ENCODE peak calls at places on chromosome X, in nine cellular contexts. T is astrocyte, N is A673, L is colonic mucosa, W is adrenal gland, X is astrocyte of the spinal cord, B is kidney epithelial cell, H is lower lobe of right lung, U is coronary artery. S is an unnamed sample.

GRCh38 chrX:112834016-112834855 is 6.4 kb downstream of the AMOT start:
- DNase-seq in T (peak; percentile 78), N (peak; percentile 60), L (no peak), W (no peak), X (peak; percentile 75), B (no peak), H (no peak), U (no peak), S (peak; percentile 80)

GRCh38 chrX:72297953-72298730 is 7.6 kb downstream of the CITED1 start:
- DNase-seq in T (no peak), N (peak; percentile 64), L (no peak), W (no peak), X (no peak), B (no peak), H (no peak), U (no peak), S (peak; percentile 56)

GRCh38 chrX:139106111-139106510 is 394.6 kb upstream of the FGF13 start:
- DNase-seq in T (peak; percentile 91), N (peak; percentile 68), L (no peak), W (peak; percentile 44), X (peak; percentile 37), B (no peak), H (no peak), U (no peak), S (peak; percentile 59)

GRCh38 chrX:105462191-105462590 is 241.7 kb upstream of the TEX13A start:
- DNase-seq in T (no peak), N (no peak), L (no peak), W (no peak), X (no peak), B (no peak), H (no peak), U (no peak), S (no peak)

GRCh38 chrX:2417205-2417604 is 83.6 kb downstream of the DHRSX start:
- DNase-seq in T (no peak), N (no peak), L (no peak), W (no peak), X (no peak), B (no peak), H (no peak), U (no peak), S (peak; percentile 24)

GRCh38 chrX:7987160-7987992 is 60.2 kb upstream of the PNPLA4 start:
- DNase-seq in T (peak; percentile 65), N (no peak), L (no peak), W (no peak), X (peak; percentile 5), B (no peak), H (no peak), U (no peak), S (no peak)

GRCh38 chrX:70535198-70535597 is 90.6 kb downstream of the DLG3 start:
- DNase-seq in T (no peak), N (no peak), L (peak; percentile 21), W (no peak), X (no peak), B (no peak), H (no peak), U (no peak), S (no peak)

GRCh38 chrX:95675011-95675410 is 1009.6 kb upstream of the DIAPH2 start:
- DNase-seq in T (no peak), N (no peak), L (no peak), W (no peak), X (no peak), B (no peak), H (no peak), U (no peak), S (no peak)

GRCh38 chrX:105191878-105192277 is 28.6 kb downstream of the TEX13A start:
- DNase-seq in T (no peak), N (peak; percentile 5), L (no peak), W (peak; percentile 1), X (peak; percentile 5), B (no peak), H (no peak), U (no peak), S (peak; percentile 23)

GRCh38 chrX:12874599-12874998 is 7.7 kb downstream of the TLR7 start:
- DNase-seq in T (no peak), N (no peak), L (no peak), W (no peak), X (no peak), B (no peak), H (no peak), U (no peak), S (no peak)

GRCh38 chrX:81003491-81004185 is 194.0 kb upstream of the BRWD3 start:
- DNase-seq in T (no peak), N (no peak), L (no peak), W (no peak), X (no peak), B (no peak), H (no peak), U (no peak), S (no peak)

GRCh38 chrX:56994375-56995270 is 718 bp downstream of the SPIN3 start:
- DNase-seq in T (peak; percentile 1), N (no peak), L (no peak), W (peak; percentile 0), X (peak; percentile 1), B (no peak), H (no peak), U (no peak), S (peak; percentile 8)

GRCh38 chrX:39877919-39878318 is 219.8 kb downstream of the BCOR start:
- DNase-seq in T (no peak), N (no peak), L (no peak), W (no peak), X (no peak), B (no peak), H (no peak), U (no peak), S (no peak)

GRCh38 chrX:10173331-10173900 is 16.6 kb downstream of the CLCN4 start:
- DNase-seq in T (peak; percentile 94), N (peak; percentile 92), L (peak; percentile 39), W (peak; percentile 52), X (peak; percentile 91), B (peak; percentile 77), H (no peak), U (no peak), S (peak; percentile 93)
- H3K4me3 ChIP-seq in T (no peak overlapping the region), N (peak overlapping the region; percentile 11), L (no peak overlapping the region), W (peak overlapping the region; percentile 15), X (no peak overlapping the region), B (peak overlapping the region; percentile 4), H (no peak overlapping the region), U (no peak overlapping the region), S (peak overlapping the region; percentile 31)

DNA sequence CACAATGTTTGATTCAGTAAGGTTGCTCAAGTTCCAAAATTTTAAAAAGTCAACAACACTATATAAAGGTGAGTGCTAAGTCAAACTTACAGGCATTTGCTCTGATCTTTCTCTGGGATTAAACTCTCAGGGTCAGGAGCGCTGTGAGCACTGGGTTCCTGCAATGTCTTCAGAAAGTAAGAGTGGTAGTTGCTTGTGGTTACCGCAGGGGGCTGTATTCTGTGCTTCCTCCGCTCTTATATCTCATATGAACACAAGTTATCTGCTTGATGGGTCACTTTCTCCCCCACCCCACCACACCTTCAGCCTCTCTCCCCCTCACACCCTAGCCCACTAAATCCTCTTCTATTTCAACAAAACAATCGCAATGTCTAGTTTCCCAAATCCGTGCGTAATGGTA is 116.4 kb upstream of the IGSF1 start:
- DNase-seq in T (no peak), N (peak; percentile 10), L (no peak), W (no peak), X (no peak), B (no peak), H (no peak), U (no peak), S (no peak)
- TF ChIP-seq CTCF in T (no peak), N (peak; percentile 45), L (no peak), W (no peak), X (no peak), B (peak; percentile 14), H (no peak), U (no peak), S (no peak)

GRCh38 chrX:84188320-84188834 is 378 bp upstream of the RPS6KA6 start:
- DNase-seq in T (peak; percentile 38), N (no peak), L (peak; percentile 53), W (peak; percentile 55), X (peak; percentile 57), B (peak; percentile 14), H (peak; percentile 60), U (peak; percentile 72), S (peak; percentile 44)
- H3K4me3 ChIP-seq in T (peak overlapping the region; percentile 62), N (no peak overlapping the region), L (peak overlapping the region; percentile 51), W (peak overlapping the region; percentile 64), X (peak overlapping the region; percentile 57), B (peak overlapping the region; percentile 54), H (peak overlapping the region; percentile 58), U (peak overlapping the region; percentile 77), S (peak overlapping the region; percentile 63)

GRCh38 chrX:47144626-47145407 is at the start of the genes NDUFB11 and RBM10:
- DNase-seq in T (peak; percentile 89), N (peak; percentile 96), L (peak; percentile 90), W (peak; percentile 95), X (peak; percentile 96), B (peak; percentile 65), H (peak; percentile 96), U (peak; percentile 95), S (peak; percentile 93)
- TF ChIP-seq CTCF in T (peak; percentile 49), N (peak; percentile 66), L (peak; percentile 62), W (peak; percentile 86), X (peak; percentile 61), B (peak; percentile 56), H (peak; percentile 71), U (peak; percentile 54), S (peak; percentile 53)

GRCh38 chrX:44342866-44343265 is 606 bp downstream of the EFHC2 start:
- DNase-seq in T (no peak), N (no peak), L (no peak), W (no peak), X (no peak), B (no peak), H (no peak), U (no peak), S (no peak)
- H3K4me3 ChIP-seq in T (peak overlapping the region; percentile 50), N (no peak overlapping the region), L (peak overlapping the region; percentile 28), W (no peak overlapping the region), X (no peak overlapping the region), B (peak overlapping the region; percentile 57), H (no peak overlapping the region), U (peak overlapping the region; percentile 70), S (peak overlapping the region; percentile 46)

DNA sequence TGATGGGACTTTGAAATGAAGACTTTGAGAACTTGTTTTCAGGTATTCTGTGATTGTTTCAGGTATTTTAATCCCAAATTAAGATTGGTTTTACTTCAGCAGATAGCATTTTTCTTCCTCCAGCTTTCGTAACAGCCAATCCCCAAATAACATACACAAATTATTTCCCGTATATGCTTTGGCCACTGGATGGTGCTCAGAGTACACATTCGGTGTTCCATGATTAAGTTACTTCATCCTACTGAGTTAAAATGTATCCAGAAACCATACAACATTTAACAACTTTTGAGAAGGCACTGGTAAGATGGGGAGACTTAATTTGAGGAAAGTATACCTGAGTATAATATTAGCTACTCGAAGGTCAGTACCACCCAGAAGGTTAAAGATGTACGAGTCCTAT is 233.4 kb upstream of the FAM47A start:
- DNase-seq in T (no peak), N (peak; percentile 76), L (no peak), W (peak; percentile 2), X (peak; percentile 37), B (no peak), H (no peak), U (no peak), S (peak; percentile 38)
- TF ChIP-seq CTCF in T (peak; percentile 39), N (peak; percentile 73), L (no peak), W (peak; percentile 14), X (peak; percentile 37), B (peak; percentile 43), H (peak; percentile 23), U (peak; percentile 34), S (peak; percentile 38)